ENCODE peak calls at places on chromosomes 4 and X, in seven cellular contexts. One of them, this sample, is unnamed.

GRCh38 chr4:21790437-21791029 is 158.0 kb downstream of the KCNIP4 start:
- DNase-seq in ovary: no peak
- DNase-seq in right lobe of liver: no peak
- DNase-seq in psoas muscle: no peak
- DNase-seq in natural killer cell: no peak
- DNase-seq in pancreas: no peak
- DNase-seq in AG09309: no peak
- DNase-seq in this sample: peak; percentile 80

GRCh38 chr4:41362647-41363383 is 106.1 kb downstream of the UCHL1 start:
- DNase-seq in ovary: no peak
- DNase-seq in right lobe of liver: no peak
- DNase-seq in psoas muscle: no peak
- DNase-seq in natural killer cell: no peak
- DNase-seq in pancreas: no peak
- DNase-seq in AG09309: no peak
- DNase-seq in this sample: no peak

GRCh38 chr4:122847931-122848330 is 21.3 kb downstream of the FGF2 start:
- DNase-seq in ovary: no peak
- DNase-seq in right lobe of liver: no peak
- DNase-seq in psoas muscle: no peak
- DNase-seq in natural killer cell: no peak
- DNase-seq in pancreas: no peak
- DNase-seq in AG09309: no peak
- DNase-seq in this sample: no peak

GRCh38 chrX:34503119-34503518 is 154.0 kb downstream of the TMEM47 start:
- DNase-seq in ovary: no peak
- DNase-seq in right lobe of liver: no peak
- DNase-seq in psoas muscle: no peak
- DNase-seq in natural killer cell: no peak
- DNase-seq in pancreas: no peak
- DNase-seq in AG09309: no peak
- DNase-seq in this sample: no peak

GRCh38 chr4:41719417-41719816 is 29.1 kb downstream of the PHOX2B start:
- DNase-seq in ovary: no peak
- DNase-seq in right lobe of liver: no peak
- DNase-seq in psoas muscle: no peak
- DNase-seq in natural killer cell: no peak
- DNase-seq in pancreas: no peak
- DNase-seq in AG09309: no peak
- DNase-seq in this sample: peak; percentile 20

GRCh38 chrX:318068-318738 is 393 bp downstream of the GTPBP6 start:
- DNase-seq in ovary: peak; percentile 98
- DNase-seq in right lobe of liver: peak; percentile 98
- DNase-seq in psoas muscle: peak; percentile 99
- DNase-seq in natural killer cell: peak; percentile 92
- DNase-seq in pancreas: peak; percentile 99
- DNase-seq in AG09309: peak; percentile 92
- DNase-seq in this sample: peak; percentile 99

GRCh38 chrX:123422875-123423274 is 238.8 kb downstream of the GRIA3 start:
- DNase-seq in ovary: peak; percentile 11
- DNase-seq in right lobe of liver: peak; percentile 36
- DNase-seq in psoas muscle: no peak
- DNase-seq in natural killer cell: no peak
- DNase-seq in pancreas: no peak
- DNase-seq in AG09309: no peak
- DNase-seq in this sample: peak; percentile 39

GRCh38 chr4:35465096-35465495 is 779.2 kb downstream of the ARAP2 start:
- DNase-seq in ovary: no peak
- DNase-seq in right lobe of liver: no peak
- DNase-seq in psoas muscle: no peak
- DNase-seq in natural killer cell: no peak
- DNase-seq in pancreas: no peak
- DNase-seq in AG09309: no peak
- DNase-seq in this sample: no peak

GRCh38 chr4:41006141-41006540 is 208.2 kb downstream of the APBB2 start:
- DNase-seq in ovary: no peak
- DNase-seq in right lobe of liver: no peak
- DNase-seq in psoas muscle: no peak
- DNase-seq in natural killer cell: no peak
- DNase-seq in pancreas: no peak
- DNase-seq in AG09309: no peak
- DNase-seq in this sample: peak; percentile 45

GRCh38 chrX:55450259-55450658 is 1.7 kb upstream of the MAGEH1 start:
- DNase-seq in ovary: no peak
- DNase-seq in right lobe of liver: peak; percentile 47
- DNase-seq in psoas muscle: no peak
- DNase-seq in natural killer cell: no peak
- DNase-seq in pancreas: no peak
- DNase-seq in AG09309: no peak
- DNase-seq in this sample: peak; percentile 7
- TF ChIP-seq CTCF in ovary: no peak
- TF ChIP-seq CTCF in right lobe of liver: peak; percentile 32
- TF ChIP-seq CTCF in psoas muscle: no peak
- TF ChIP-seq CTCF in natural killer cell: no peak
- TF ChIP-seq CTCF in pancreas: no peak
- TF ChIP-seq CTCF in AG09309: peak; percentile 32
- TF ChIP-seq CTCF in this sample: no peak

GRCh38 chrX:69031971-69032391 is 133.3 kb downstream of the PJA1 start:
- DNase-seq in ovary: no peak
- DNase-seq in right lobe of liver: no peak
- DNase-seq in psoas muscle: no peak
- DNase-seq in natural killer cell: no peak
- DNase-seq in pancreas: no peak
- DNase-seq in AG09309: no peak
- DNase-seq in this sample: peak; percentile 32

GRCh38 chrX:69029696-69030245 is 135.5 kb downstream of the PJA1 start:
- DNase-seq in ovary: no peak
- DNase-seq in right lobe of liver: no peak
- DNase-seq in psoas muscle: no peak
- DNase-seq in natural killer cell: no peak
- DNase-seq in pancreas: no peak
- DNase-seq in AG09309: no peak
- DNase-seq in this sample: no peak

GRCh38 chrX:69032601-69033000 is 132.7 kb downstream of the PJA1 start:
- DNase-seq in ovary: no peak
- DNase-seq in right lobe of liver: no peak
- DNase-seq in psoas muscle: no peak
- DNase-seq in natural killer cell: no peak
- DNase-seq in pancreas: no peak
- DNase-seq in AG09309: no peak
- DNase-seq in this sample: no peak

GRCh38 chrX:69028761-69029120 is 136.5 kb downstream of the PJA1 start:
- DNase-seq in ovary: no peak
- DNase-seq in right lobe of liver: no peak
- DNase-seq in psoas muscle: no peak
- DNase-seq in natural killer cell: no peak
- DNase-seq in pancreas: no peak
- DNase-seq in AG09309: no peak
- DNase-seq in this sample: no peak

DNA sequence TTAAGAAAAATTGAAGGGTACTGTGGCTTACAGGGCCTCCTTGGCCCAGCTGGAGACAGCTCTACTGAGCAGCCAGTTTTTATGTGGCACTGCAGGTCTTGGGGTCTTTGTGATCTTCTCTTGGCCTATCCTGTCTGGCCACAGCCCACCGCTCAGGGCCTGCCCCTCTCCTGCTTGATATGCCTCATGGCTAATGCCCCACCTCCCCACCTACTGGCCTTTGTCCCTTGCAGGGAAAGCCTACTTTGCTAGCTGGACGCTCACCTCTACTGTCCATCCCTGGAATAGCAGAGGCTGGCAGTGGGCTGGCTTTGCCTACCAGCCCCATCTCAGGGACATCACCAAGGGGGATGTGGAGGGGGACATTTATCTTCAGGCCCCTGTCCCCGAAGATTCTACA is 134.1 kb downstream of the PJA1 start:
- DNase-seq in ovary: no peak
- DNase-seq in right lobe of liver: no peak
- DNase-seq in psoas muscle: no peak
- DNase-seq in natural killer cell: no peak
- DNase-seq in pancreas: no peak
- DNase-seq in AG09309: no peak
- DNase-seq in this sample: no peak
- TF ChIP-seq CTCF in ovary: no peak
- TF ChIP-seq CTCF in right lobe of liver: peak; percentile 9
- TF ChIP-seq CTCF in psoas muscle: no peak
- TF ChIP-seq CTCF in natural killer cell: no peak
- TF ChIP-seq CTCF in pancreas: no peak
- TF ChIP-seq CTCF in AG09309: peak; percentile 22
- TF ChIP-seq CTCF in this sample: peak; percentile 41

GRCh38 chr4:173181769-173182374 is 13.3 kb downstream of the GALNT7 start:
- DNase-seq in ovary: no peak
- DNase-seq in right lobe of liver: no peak
- DNase-seq in psoas muscle: no peak
- DNase-seq in natural killer cell: no peak
- DNase-seq in pancreas: no peak
- DNase-seq in AG09309: peak; percentile 40
- DNase-seq in this sample: peak; percentile 58

GRCh38 chr4:173178144-173178543 is 9.5 kb downstream of the GALNT7 start:
- DNase-seq in ovary: no peak
- DNase-seq in right lobe of liver: no peak
- DNase-seq in psoas muscle: no peak
- DNase-seq in natural killer cell: no peak
- DNase-seq in pancreas: no peak
- DNase-seq in AG09309: no peak
- DNase-seq in this sample: no peak

GRCh38 chr4:173174184-173175156 is 5.9 kb downstream of the GALNT7 start:
- DNase-seq in ovary: no peak
- DNase-seq in right lobe of liver: no peak
- DNase-seq in psoas muscle: no peak
- DNase-seq in natural killer cell: no peak
- DNase-seq in pancreas: no peak
- DNase-seq in AG09309: no peak
- DNase-seq in this sample: no peak

GRCh38 chr4:173176010-173176409 is 7.4 kb downstream of the GALNT7 start:
- DNase-seq in ovary: no peak
- DNase-seq in right lobe of liver: no peak
- DNase-seq in psoas muscle: no peak
- DNase-seq in natural killer cell: no peak
- DNase-seq in pancreas: no peak
- DNase-seq in AG09309: no peak
- DNase-seq in this sample: no peak

DNA sequence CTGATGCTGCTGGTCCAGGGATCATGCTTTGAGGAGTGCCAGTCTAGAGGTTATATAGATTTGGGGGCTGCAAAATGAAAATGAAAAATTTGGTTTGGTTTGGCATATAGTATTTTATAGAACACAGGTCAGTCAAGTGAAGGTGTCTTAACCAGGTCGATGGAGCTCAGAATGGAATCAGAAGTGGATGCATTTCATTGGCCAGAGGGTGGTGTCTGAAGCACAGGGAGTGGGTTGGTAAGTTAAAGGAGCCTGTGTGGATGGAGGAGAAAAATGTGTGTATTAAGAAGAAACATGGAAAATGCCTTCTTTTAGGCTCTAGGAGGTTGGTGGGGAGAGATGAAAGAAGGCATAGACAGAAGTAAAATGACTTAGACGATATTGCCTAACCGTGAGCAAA is 8.6 kb downstream of the GALNT7 start:
- DNase-seq in ovary: no peak
- DNase-seq in right lobe of liver: no peak
- DNase-seq in psoas muscle: no peak
- DNase-seq in natural killer cell: no peak
- DNase-seq in pancreas: no peak
- DNase-seq in AG09309: no peak
- DNase-seq in this sample: no peak
- TF ChIP-seq CTCF in ovary: no peak
- TF ChIP-seq CTCF in right lobe of liver: no peak
- TF ChIP-seq CTCF in psoas muscle: no peak
- TF ChIP-seq CTCF in natural killer cell: no peak
- TF ChIP-seq CTCF in pancreas: no peak
- TF ChIP-seq CTCF in AG09309: no peak
- TF ChIP-seq CTCF in this sample: no peak

GRCh38 chrX:54785901-54786300 is 12.2 kb downstream of the ITIH6 start:
- DNase-seq in ovary: no peak
- DNase-seq in right lobe of liver: peak; percentile 52
- DNase-seq in psoas muscle: no peak
- DNase-seq in natural killer cell: no peak
- DNase-seq in pancreas: no peak
- DNase-seq in AG09309: no peak
- DNase-seq in this sample: peak; percentile 26
- TF ChIP-seq CTCF in ovary: no peak
- TF ChIP-seq CTCF in right lobe of liver: peak; percentile 40
- TF ChIP-seq CTCF in psoas muscle: no peak
- TF ChIP-seq CTCF in natural killer cell: no peak
- TF ChIP-seq CTCF in pancreas: no peak
- TF ChIP-seq CTCF in AG09309: peak; percentile 39
- TF ChIP-seq CTCF in this sample: peak; percentile 13

DNA sequence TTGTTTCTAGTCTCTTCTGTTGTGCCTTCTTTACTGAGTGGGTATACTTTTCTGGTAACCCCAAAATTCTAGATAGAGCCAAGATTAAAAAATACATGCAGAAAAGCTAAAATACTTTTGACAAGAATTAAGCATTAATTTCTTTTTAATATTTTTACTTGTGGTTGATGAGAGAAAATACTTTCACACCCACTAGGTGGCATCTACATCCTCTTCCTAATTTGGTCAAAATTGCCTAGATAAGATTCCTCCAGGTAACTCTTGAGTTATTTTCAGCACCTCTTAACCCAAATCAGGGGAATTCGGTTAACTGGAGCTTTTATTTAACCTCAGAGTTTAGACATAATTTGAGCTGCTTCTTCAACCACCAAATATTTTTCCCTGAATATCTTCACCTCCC is 28.4 kb upstream of the COX7B2 start:
- DNase-seq in ovary: no peak
- DNase-seq in right lobe of liver: no peak
- DNase-seq in psoas muscle: no peak
- DNase-seq in natural killer cell: no peak
- DNase-seq in pancreas: no peak
- DNase-seq in AG09309: no peak
- DNase-seq in this sample: peak; percentile 2
- TF ChIP-seq CTCF in ovary: no peak
- TF ChIP-seq CTCF in right lobe of liver: no peak
- TF ChIP-seq CTCF in psoas muscle: no peak
- TF ChIP-seq CTCF in natural killer cell: no peak
- TF ChIP-seq CTCF in pancreas: no peak
- TF ChIP-seq CTCF in AG09309: no peak
- TF ChIP-seq CTCF in this sample: peak; percentile 35

DNA sequence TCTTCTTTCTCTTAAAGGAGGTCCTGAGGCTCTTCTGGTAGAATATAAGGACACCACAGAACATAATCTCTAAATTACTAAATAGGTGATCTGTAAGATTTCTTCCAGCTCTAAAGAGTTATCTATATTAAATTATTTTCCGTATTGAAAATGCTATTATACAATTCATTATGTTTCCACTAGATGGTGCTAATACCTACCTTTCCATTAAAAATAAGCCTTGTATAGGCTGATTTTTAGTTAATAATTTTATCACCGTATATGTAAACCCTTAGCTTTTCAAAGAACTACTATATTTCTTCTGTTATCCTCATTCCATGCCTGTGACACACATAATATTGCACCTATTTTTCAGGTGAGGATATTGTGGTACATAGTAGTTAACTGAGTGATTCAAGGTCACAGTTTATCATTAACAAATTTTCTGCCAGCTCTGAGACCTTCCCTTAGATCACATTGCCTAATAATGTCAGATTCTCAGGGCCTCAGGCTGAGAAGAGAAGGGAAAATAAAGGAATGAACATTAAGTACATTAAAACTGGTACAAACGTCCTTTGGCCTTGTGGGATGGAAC is 138.8 kb downstream of the TEX11 start:
- DNase-seq in ovary: no peak
- DNase-seq in right lobe of liver: no peak
- DNase-seq in psoas muscle: no peak
- DNase-seq in natural killer cell: no peak
- DNase-seq in pancreas: no peak
- DNase-seq in AG09309: no peak
- DNase-seq in this sample: peak; percentile 19
- TF ChIP-seq CTCF in ovary: no peak
- TF ChIP-seq CTCF in right lobe of liver: peak; percentile 66
- TF ChIP-seq CTCF in psoas muscle: peak; percentile 60
- TF ChIP-seq CTCF in natural killer cell: peak; percentile 42
- TF ChIP-seq CTCF in pancreas: peak; percentile 39
- TF ChIP-seq CTCF in AG09309: peak; percentile 19
- TF ChIP-seq CTCF in this sample: peak; percentile 24

GRCh38 chrX:129959493-129959832 is 23.0 kb upstream of the BCORL1 start:
- DNase-seq in ovary: no peak
- DNase-seq in right lobe of liver: no peak
- DNase-seq in psoas muscle: no peak
- DNase-seq in natural killer cell: no peak
- DNase-seq in pancreas: no peak
- DNase-seq in AG09309: no peak
- DNase-seq in this sample: no peak
- TF ChIP-seq CTCF in ovary: no peak
- TF ChIP-seq CTCF in right lobe of liver: no peak
- TF ChIP-seq CTCF in psoas muscle: no peak
- TF ChIP-seq CTCF in natural killer cell: no peak
- TF ChIP-seq CTCF in pancreas: no peak
- TF ChIP-seq CTCF in AG09309: no peak
- TF ChIP-seq CTCF in this sample: no peak